ENCODE peak calls at places on chromosomes 6 and 20, in four cellular contexts. M is K562, N is HEK293T, L is WTC11. I is an unnamed sample.

GRCh38 chr20:4891364-4891763 is 109.9 kb downstream of the SLC23A2 start:
- DNase-seq in M (no peak), N (no peak), L (no peak), I (no peak)

GRCh38 chr6:90537027-90537426 is 49.8 kb downstream of the MAP3K7 start:
- DNase-seq in M (no peak), N (no peak), L (no peak), I (no peak)

GRCh38 chr6:91486200-91486599 is 899.3 kb upstream of the MAP3K7 start:
- DNase-seq in M (no peak), N (no peak), L (no peak), I (no peak)

GRCh38 chr20:35273449-35274171 is 4.3 kb downstream of the MMP24OS start:
- DNase-seq in M (no peak), N (no peak), L (peak; percentile 62), I (no peak)

GRCh38 chr6:157983439-157984119 is 1.9 kb downstream of the SYNJ2 start:
- DNase-seq in M (no peak), N (no peak), L (no peak), I (no peak)

GRCh38 chr6:55774542-55775318 is 100.7 kb downstream of the BMP5 start:
- DNase-seq in M (no peak), N (no peak), L (no peak), I (no peak)

GRCh38 chr6:10589429-10589727 is 68.2 kb downstream of the GCNT2 start:
- DNase-seq in M (no peak), N (no peak), L (no peak), I (no peak)

GRCh38 chr20:53503517-53503919 is 90.1 kb downstream of the ZNF217 start:
- DNase-seq in M (no peak), N (no peak), L (no peak), I (no peak)

GRCh38 chr20:46735436-46735835 is 26.0 kb downstream of the SLC2A10 start:
- DNase-seq in M (no peak), N (no peak), L (no peak), I (no peak)

GRCh38 chr6:78599526-78599925 is 267.8 kb upstream of the IRAK1BP1 start:
- DNase-seq in M (no peak), N (no peak), L (no peak), I (no peak)

GRCh38 chr6:34630040-34630439 is 66.5 kb downstream of the ILRUN start:
- DNase-seq in M (no peak), N (no peak), L (no peak), I (peak; percentile 62)

GRCh38 chr6:154592199-154592860 is 81.8 kb upstream of the CNKSR3 start:
- DNase-seq in M (no peak), N (no peak), L (no peak), I (no peak)

GRCh38 chr20:50121858-50122271 is 8.9 kb upstream of the UBE2V1 start:
- DNase-seq in M (peak; percentile 75), N (peak; percentile 42), L (no peak), I (no peak)

GRCh38 chr6:5481024-5481423 is 219.7 kb downstream of the FARS2 start:
- DNase-seq in M (no peak), N (no peak), L (no peak), I (no peak)

GRCh38 chr6:25519856-25520255 is 132.2 kb upstream of the SCGN start:
- DNase-seq in M (no peak), N (no peak), L (no peak), I (no peak)

GRCh38 chr20:6735913-6736845 is 31.3 kb upstream of the BMP2 start:
- DNase-seq in M (no peak), N (no peak), L (no peak), I (no peak)

GRCh38 chr20:26276811-26277210 is 580.2 kb upstream of the ZNF337 start:
- DNase-seq in M (no peak), N (no peak), L (peak; percentile 32), I (no peak)

GRCh38 chr6:82365011-82365751 is 1.6 kb downstream of the TPBG start:
- DNase-seq in M (no peak), N (peak; percentile 37), L (peak; percentile 56), I (no peak)

GRCh38 chr20:15862178-15862577 is 711.1 kb downstream of the KIF16B start:
- DNase-seq in M (no peak), N (no peak), L (no peak), I (no peak)

GRCh38 chr6:154872605-154873004 is 122.5 kb upstream of the TIAM2 start:
- DNase-seq in M (no peak), N (no peak), L (peak; percentile 25), I (no peak)

GRCh38 chr6:13733178-13733851 is 21.7 kb upstream of the RANBP9 start:
- DNase-seq in M (no peak), N (peak; percentile 28), L (no peak), I (peak; percentile 46)

GRCh38 chr20:32556312-32557184 is 28.6 kb downstream of the NOL4L start:
- DNase-seq in M (no peak), N (no peak), L (no peak), I (no peak)

GRCh38 chr6:153140299-153140698 is 9.2 kb upstream of the RGS17 start:
- DNase-seq in M (no peak), N (no peak), L (no peak), I (no peak)

GRCh38 chr6:119145111-119145510 is 66.6 kb upstream of the FAM184A start:
- DNase-seq in M (no peak), N (no peak), L (no peak), I (no peak)

GRCh38 chr6:144264270-144265060 is 20.7 kb upstream of the UTRN start:
- DNase-seq in M (no peak), N (no peak), L (no peak), I (peak; percentile 87)

GRCh38 chr20:38221041-38221589 is 39.4 kb downstream of the KIAA1755 start:
- DNase-seq in M (peak; percentile 88), N (peak; percentile 90), L (peak; percentile 95), I (peak; percentile 70)

GRCh38 chr6:112717856-112718255 is 370.7 kb downstream of the RFPL4B start:
- DNase-seq in M (no peak), N (no peak), L (no peak), I (no peak)

GRCh38 chr6:30124391-30124790 is 11.5 kb upstream of the TRIM31 start:
- DNase-seq in M (no peak), N (no peak), L (no peak), I (no peak)

GRCh38 chr20:2713285-2713684 is 20.7 kb downstream of the EBF4 start:
- DNase-seq in M (peak; percentile 31), N (no peak), L (no peak), I (peak; percentile 52)

GRCh38 chr6:44270526-44271405 is 516 bp downstream of the TMEM151B start:
- DNase-seq in M (peak; percentile 86), N (peak; percentile 39), L (peak; percentile 83), I (no peak)

GRCh38 chr6:19918436-19918835 is 81.3 kb downstream of the ID4 start:
- DNase-seq in M (no peak), N (no peak), L (no peak), I (no peak)

GRCh38 chr6:134553941-134554340 is 236.0 kb upstream of the SGK1 start:
- DNase-seq in M (no peak), N (no peak), L (no peak), I (no peak)

GRCh38 chr6:135673671-135674309 is 176.2 kb upstream of the AHI1 start:
- DNase-seq in M (no peak), N (no peak), L (no peak), I (no peak)

GRCh38 chr6:108002365-108003221 is 44.6 kb upstream of the SEC63 start:
- DNase-seq in M (no peak), N (peak; percentile 19), L (no peak), I (peak; percentile 98)

GRCh38 chr6:108168501-108168979 is 2.7 kb downstream of the NR2E1 start:
- DNase-seq in M (no peak), N (no peak), L (peak; percentile 57), I (peak; percentile 12)

GRCh38 chr6:133587841-133588240 is 301.1 kb upstream of the TCF21 start:
- DNase-seq in M (no peak), N (no peak), L (no peak), I (no peak)

GRCh38 chr6:22399693-22400092 is 102.9 kb upstream of the PRL start:
- DNase-seq in M (no peak), N (peak; percentile 5), L (no peak), I (no peak)

GRCh38 chr6:20744911-20745557 is 210.8 kb downstream of the CDKAL1 start:
- DNase-seq in M (no peak), N (no peak), L (no peak), I (no peak)

GRCh38 chr6:93318127-93318526 is 101.2 kb downstream of the EPHA7 start:
- DNase-seq in M (no peak), N (no peak), L (no peak), I (no peak)
- TF ChIP-seq ELF4 in M (no peak), N (no peak), L (no peak), I (no peak)

DNA sequence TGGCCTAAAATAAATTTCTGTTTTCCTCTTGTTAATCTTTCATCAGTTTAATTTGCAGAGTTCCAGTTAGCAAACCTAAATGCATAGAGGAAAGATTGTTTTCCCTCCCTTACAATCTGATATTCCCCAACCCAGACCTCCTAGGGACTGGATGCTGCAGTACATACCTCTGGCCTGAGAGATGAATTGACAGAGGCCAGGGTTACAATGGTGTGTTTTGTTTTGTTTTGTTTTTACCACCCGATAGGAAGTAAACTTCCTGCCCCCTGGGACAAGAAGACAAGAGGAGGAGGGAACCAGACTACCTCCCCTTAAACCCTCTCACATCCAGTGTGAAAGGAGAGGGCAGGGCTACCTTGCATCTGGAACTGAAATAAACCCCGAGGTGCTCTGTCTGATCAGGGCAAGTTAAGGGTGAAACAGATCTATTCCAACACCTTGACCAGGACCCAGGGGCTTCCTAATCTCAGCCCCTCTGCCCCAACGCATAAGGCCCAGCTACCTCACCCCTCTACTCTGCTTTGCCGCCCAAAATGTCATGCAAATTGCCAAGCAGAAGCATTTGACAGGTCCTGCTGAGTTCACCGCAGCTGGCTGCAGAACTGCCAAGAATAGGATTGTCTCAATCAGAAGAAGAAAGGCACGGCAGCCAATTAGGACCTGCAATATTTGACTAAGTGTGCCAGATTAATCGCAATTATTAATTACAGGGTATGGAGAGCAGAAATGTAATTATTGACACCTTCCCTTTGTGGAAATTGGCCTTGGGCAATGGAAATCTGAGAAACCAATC is 318.8 kb downstream of the LRFN2 start:
- DNase-seq in M (no peak), N (no peak), L (no peak), I (no peak)
- TF ChIP-seq ELF4 in M (no peak), N (no peak), L (no peak), I (no peak)

GRCh38 chr6:6542357-6542756 is 46.2 kb upstream of the LY86 start:
- DNase-seq in M (no peak), N (no peak), L (no peak), I (no peak)
- TF ChIP-seq ELF4 in M (no peak), N (no peak), L (no peak), I (no peak)

GRCh38 chr6:31299947-31300346 is 28.1 kb upstream of the HLA-C start:
- DNase-seq in M (no peak), N (no peak), L (no peak), I (peak; percentile 51)

GRCh38 chr6:31299511-31299910 is 27.6 kb upstream of the HLA-C start:
- DNase-seq in M (no peak), N (no peak), L (no peak), I (no peak)

GRCh38 chr6:31293343-31293742 is 21.5 kb upstream of the HLA-C start:
- DNase-seq in M (no peak), N (peak; percentile 31), L (no peak), I (peak; percentile 32)

GRCh38 chr6:31294056-31294455 is 22.2 kb upstream of the HLA-C start:
- DNase-seq in M (no peak), N (no peak), L (no peak), I (no peak)
- TF ChIP-seq ELF4 in M (no peak), N (no peak), L (no peak), I (no peak)

GRCh38 chr20:61697666-61698597 is 367.7 kb downstream of the TAF4 start:
- DNase-seq in M (no peak), N (no peak), L (no peak), I (no peak)
- TF ChIP-seq ELF4 in M (no peak), N (no peak), L (no peak), I (no peak)

GRCh38 chr20:45359069-45359405 is 3.9 kb upstream of the SYS1 start:
- DNase-seq in M (no peak), N (no peak), L (no peak), I (no peak)
- TF ChIP-seq ELF4 in M (no peak), N (no peak), L (no peak), I (no peak)

I was measured in HepG2.